ENCODE peak calls at places on chromosome X, in seven cellular contexts. L is hippocampal formation; M is AG10803; I is activated CD4-positive, alpha-beta T cell treated with anti-CD3 and anti-CD28 coated beads for 36 hours; Z is effector memory CD4-positive, alpha-beta T cell; D is upper lobe of left lung; O is HL-60. U is an unnamed sample.

GRCh38 chrX:47797084-47797483 is 39.6 kb upstream of the ZNF81 start:
- DNase-seq in O (no peak), Z (no peak), D (no peak), L (no peak), I (no peak), M (no peak), U (no peak)

GRCh38 chrX:49958727-49959126 is 36.3 kb downstream of the CLCN5 start:
- DNase-seq in D (no peak), I (no peak), L (no peak), Z (no peak), O (no peak), M (no peak), U (no peak)

GRCh38 chrX:107669885-107670628 is 41.7 kb downstream of the PRPS1 start:
- DNase-seq in Z (no peak), O (no peak), L (no peak), D (no peak), M (no peak), I (no peak), U (no peak)

GRCh38 chrX:136185409-136186022 is 38.2 kb downstream of the FHL1 start:
- DNase-seq in M (peak), D (no peak), L (no peak), O (no peak), Z (no peak), I (no peak), U (no peak)

GRCh38 chrX:69137371-69137881 is 27.8 kb downstream of the PJA1 start:
- DNase-seq in I (no peak), M (peak), Z (no peak), O (no peak), D (no peak), L (no peak), U (no peak)

GRCh38 chrX:66408507-66408906 is 230.4 kb downstream of the EDA2R start:
- DNase-seq in Z (no peak), O (no peak), M (no peak), D (no peak), I (no peak), L (no peak), U (no peak)

GRCh38 chrX:106612403-106612789 is 618 bp downstream of the RADX start:
- DNase-seq in M (no peak), L (no peak), D (no peak), Z (no peak), I (no peak), O (no peak), U (no peak)

GRCh38 chrX:52608961-52609360 is 45.7 kb downstream of the SSX7 start:
- DNase-seq in D (no peak), Z (no peak), M (peak), I (no peak), L (no peak), O (no peak), U (no peak)

GRCh38 chrX:84189125-84189524 is 1.1 kb upstream of the RPS6KA6 start:
- DNase-seq in Z (no peak), I (no peak), D (no peak), L (no peak), O (no peak), M (no peak), U (no peak)

GRCh38 chrX:37824491-37825224 is 22.7 kb downstream of the DYNLT3 start:
- DNase-seq in M (no peak), D (no peak), O (no peak), L (no peak), I (no peak), Z (no peak), U (no peak)

GRCh38 chrX:30488092-30488491 is 89.5 kb downstream of the TASL start:
- DNase-seq in O (no peak), I (no peak), Z (no peak), L (no peak), M (peak), D (no peak), U (no peak)

GRCh38 chrX:119763175-119763574 is 4.8 kb downstream of the SOWAHD start:
- DNase-seq in I (no peak), Z (no peak), L (no peak), O (no peak), D (no peak), M (peak), U (no peak)

GRCh38 chrX:19682712-19683331 is 167.5 kb upstream of the MAP3K15 start:
- DNase-seq in O (no peak), Z (peak), I (peak), M (peak), L (peak), D (no peak), U (no peak)

GRCh38 chrX:48461830-48462229 is 8.2 kb downstream of the SLC38A5 start:
- DNase-seq in D (no peak), L (no peak), I (peak), M (no peak), O (no peak), Z (no peak), U (no peak)

GRCh38 chrX:7215842-7216241 is 67.9 kb upstream of the PUDP start:
- DNase-seq in O (no peak), I (no peak), M (peak), Z (no peak), L (no peak), D (no peak), U (no peak)

GRCh38 chrX:115639481-115639880 is 78.5 kb downstream of the PLS3 start:
- DNase-seq in Z (no peak), L (no peak), O (no peak), M (no peak), I (no peak), D (no peak), U (no peak)

GRCh38 chrX:11254417-11255109 is 38.6 kb upstream of the AMELX start:
- DNase-seq in I (no peak), D (no peak), L (no peak), Z (no peak), M (no peak), O (no peak), U (no peak)

GRCh38 chrX:100048156-100048555 is 361.9 kb downstream of the PCDH19 start:
- DNase-seq in O (no peak), L (no peak), D (no peak), M (no peak), Z (no peak), I (no peak), U (no peak)

U was measured in progenitor cell of endocrine pancreas.